ENCODE peak calls at places on chromosome 10, in four cellular contexts. Q, Z, S and J are unnamed samples.
A peak's percentile ranks its signal among the peaks of the same experiment; 100 is the strongest.

GRCh38 chr10:33265621-33266020 is 68.8 kb downstream of the NRP1 start:
- DNase-seq in Q (no peak), Z (peak; percentile 28), S (no peak), J (no peak)

GRCh38 chr10:104322416-104322782 is 15.9 kb downstream of the ITPRIP start:
- DNase-seq in Q (peak; percentile 92), Z (peak; percentile 38), S (no peak), J (no peak)

GRCh38 chr10:96468845-96469244 is 44.9 kb downstream of the TLL2 start:
- DNase-seq in Q (no peak), Z (no peak), S (no peak), J (no peak)

GRCh38 chr10:125144693-125145623 is 15.4 kb downstream of the CTBP2 start:
- DNase-seq in Q (no peak), Z (peak; percentile 25), S (peak; percentile 61), J (peak; percentile 54)

GRCh38 chr10:119449760-119450461 is 92.6 kb downstream of the RGS10 start:
- DNase-seq in Q (peak; percentile 92), Z (peak; percentile 39), S (no peak), J (no peak)

GRCh38 chr10:33180390-33180789 is 154.1 kb downstream of the NRP1 start:
- DNase-seq in Q (no peak), Z (no peak), S (no peak), J (no peak)

GRCh38 chr10:21993360-21994001 is 10.0 kb downstream of the DNAJC1 start:
- DNase-seq in Q (no peak), Z (peak; percentile 44), S (peak; percentile 26), J (peak; percentile 21)

GRCh38 chr10:27446091-27446918 is 57.8 kb upstream of the RAB18 start:
- DNase-seq in Q (no peak), Z (peak; percentile 10), S (peak; percentile 23), J (peak; percentile 8)

GRCh38 chr10:101071266-101071884 is 9.6 kb downstream of the KAZALD1 start:
- DNase-seq in Q (no peak), Z (peak; percentile 48), S (no peak), J (no peak)

GRCh38 chr10:71723301-71723700 is 3.7 kb upstream of the C10orf105 start:
- DNase-seq in Q (no peak), Z (no peak), S (no peak), J (no peak)

GRCh38 chr10:116557305-116557880 is 11.7 kb downstream of the PNLIP start:
- DNase-seq in Q (no peak), Z (no peak), S (no peak), J (no peak)

GRCh38 chr10:68792115-68792514 is 35.2 kb upstream of the STOX1 start:
- DNase-seq in Q (no peak), Z (no peak), S (no peak), J (no peak)

GRCh38 chr10:60542691-60543090 is 153.0 kb upstream of the ANK3 start:
- DNase-seq in Q (no peak), Z (no peak), S (no peak), J (no peak)

GRCh38 chr10:14259696-14260595 is 70.8 kb downstream of the FRMD4A start:
- DNase-seq in Q (no peak), Z (no peak), S (no peak), J (no peak)

GRCh38 chr10:44463511-44464121 is 78.7 kb upstream of the CXCL12 start:
- DNase-seq in Q (no peak), Z (no peak), S (no peak), J (no peak)

GRCh38 chr10:660980-661890 is 28.2 kb downstream of the DIP2C start:
- DNase-seq in Q (no peak), Z (no peak), S (no peak), J (no peak)

GRCh38 chr10:7383442-7383841 is 27.4 kb downstream of the SFMBT2 start:
- DNase-seq in Q (no peak), Z (no peak), S (no peak), J (no peak)

GRCh38 chr10:75038335-75038734 is 73.1 kb upstream of the SAMD8 start:
- DNase-seq in Q (peak; percentile 64), Z (no peak), S (no peak), J (no peak)

GRCh38 chr10:28800144-28800543 is 122.8 kb downstream of the BAMBI start:
- DNase-seq in Q (no peak), Z (no peak), S (no peak), J (no peak)

GRCh38 chr10:51698473-51699063 is 827 bp downstream of the CSTF2T start:
- DNase-seq in Q (no peak), Z (no peak), S (no peak), J (no peak)

GRCh38 chr10:100338434-100339036 is 8.5 kb upstream of the SCD start:
- DNase-seq in Q (peak; percentile 95), Z (peak; percentile 77), S (peak; percentile 56), J (peak; percentile 80)

GRCh38 chr10:73931767-73932624 is 21.1 kb downstream of the PLAU start:
- DNase-seq in Q (no peak), Z (peak; percentile 80), S (peak; percentile 91), J (peak; percentile 71)

GRCh38 chr10:75107756-75108683 is 3.4 kb upstream of the SAMD8 start:
- DNase-seq in Q (peak; percentile 77), Z (no peak), S (peak; percentile 6), J (no peak)

GRCh38 chr10:119489572-119490326 is 52.8 kb downstream of the RGS10 start:
- DNase-seq in Q (no peak), Z (peak; percentile 72), S (peak; percentile 32), J (peak; percentile 84)

GRCh38 chr10:29026802-29027201 is 262.1 kb upstream of the LYZL1 start:
- DNase-seq in Q (no peak), Z (no peak), S (no peak), J (no peak)

GRCh38 chr10:21134645-21135395 is 237.7 kb upstream of the NEBL start:
- DNase-seq in Q (no peak), Z (no peak), S (peak; percentile 38), J (no peak)

GRCh38 chr10:70777063-70777875 is 7.9 kb downstream of the TBATA start:
- DNase-seq in Q (peak; percentile 82), Z (no peak), S (no peak), J (peak; percentile 10)

GRCh38 chr10:103715430-103715829 is 139.9 kb downstream of the SH3PXD2A start:
- DNase-seq in Q (no peak), Z (no peak), S (peak; percentile 32), J (no peak)

GRCh38 chr10:33155720-33156638 is 178.5 kb downstream of the NRP1 start:
- DNase-seq in Q (no peak), Z (peak; percentile 42), S (no peak), J (peak; percentile 40)

GRCh38 chr10:12384906-12385305 is 35.6 kb downstream of the CAMK1D start:
- DNase-seq in Q (no peak), Z (no peak), S (no peak), J (no peak)

GRCh38 chr10:102382871-102383270 is 12.6 kb upstream of the NFKB2 start:
- DNase-seq in Q (no peak), Z (no peak), S (no peak), J (no peak)

GRCh38 chr10:102379383-102379782 is 16.1 kb upstream of the NFKB2 start:
- DNase-seq in Q (no peak), Z (no peak), S (no peak), J (no peak)

GRCh38 chr10:102381983-102382382 is 13.5 kb upstream of the NFKB2 start:
- DNase-seq in Q (no peak), Z (no peak), S (no peak), J (no peak)

GRCh38 chr10:102384606-102385429 is 10.7 kb upstream of the NFKB2 start:
- DNase-seq in Q (no peak), Z (no peak), S (no peak), J (no peak)

GRCh38 chr10:102384053-102384452 is 11.5 kb upstream of the NFKB2 start:
- DNase-seq in Q (no peak), Z (no peak), S (no peak), J (no peak)
- TF ChIP-seq CTCF in Q (no peak), Z (peak; percentile 6), S (peak; percentile 61), J (peak; percentile 23)

GRCh38 chr10:35224045-35224740 is 97.5 kb downstream of the CREM start:
- DNase-seq in Q (no peak), Z (no peak), S (no peak), J (no peak)

GRCh38 chr10:35226507-35226906 is 99.9 kb downstream of the CREM start:
- DNase-seq in Q (no peak), Z (peak; percentile 25), S (no peak), J (no peak)

GRCh38 chr10:35225204-35225603 is 98.6 kb downstream of the CREM start:
- DNase-seq in Q (no peak), Z (no peak), S (no peak), J (no peak)

GRCh38 chr10:35219906-35220890 is 93.6 kb downstream of the CREM start:
- DNase-seq in Q (no peak), Z (no peak), S (no peak), J (no peak)

GRCh38 chr10:35223016-35223415 is 96.4 kb downstream of the CREM start:
- DNase-seq in Q (no peak), Z (no peak), S (no peak), J (no peak)
- TF ChIP-seq CTCF in Q (no peak), Z (no peak), S (peak; percentile 46), J (no peak)

DNA sequence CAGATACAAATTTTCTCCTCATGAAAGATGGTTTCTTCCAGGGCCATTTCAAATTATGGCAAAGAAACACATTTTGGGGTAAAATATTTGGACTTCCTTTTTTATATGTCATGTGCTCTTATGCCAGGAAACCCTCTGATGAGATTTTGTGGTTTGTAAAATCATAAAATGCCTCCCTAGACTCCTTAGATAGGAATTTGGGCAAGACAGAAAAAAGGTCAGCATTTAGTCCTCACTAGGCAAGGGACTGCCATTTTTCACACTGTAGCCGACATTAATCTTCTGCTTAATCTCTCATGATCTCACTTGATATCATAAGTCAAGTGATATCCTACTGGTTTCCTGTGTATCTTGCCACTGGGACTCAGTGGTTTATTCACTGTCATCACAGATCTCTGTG is 286.3 kb downstream of the ARHGAP12 start:
- DNase-seq in Q (no peak), Z (no peak), S (no peak), J (no peak)
- TF ChIP-seq CTCF in Q (no peak), Z (no peak), S (no peak), J (no peak)

GRCh38 chr10:124124123-124124768 is 30.8 kb upstream of the CHST15 start:
- DNase-seq in Q (no peak), Z (peak; percentile 43), S (no peak), J (no peak)

GRCh38 chr10:124126139-124126538 is 32.7 kb upstream of the CHST15 start:
- DNase-seq in Q (no peak), Z (no peak), S (no peak), J (no peak)

GRCh38 chr10:124126711-124127385 is 33.5 kb upstream of the CHST15 start:
- DNase-seq in Q (no peak), Z (no peak), S (no peak), J (no peak)

GRCh38 chr10:124124769-124125161 is 31.4 kb upstream of the CHST15 start:
- DNase-seq in Q (no peak), Z (no peak), S (no peak), J (no peak)

DNA sequence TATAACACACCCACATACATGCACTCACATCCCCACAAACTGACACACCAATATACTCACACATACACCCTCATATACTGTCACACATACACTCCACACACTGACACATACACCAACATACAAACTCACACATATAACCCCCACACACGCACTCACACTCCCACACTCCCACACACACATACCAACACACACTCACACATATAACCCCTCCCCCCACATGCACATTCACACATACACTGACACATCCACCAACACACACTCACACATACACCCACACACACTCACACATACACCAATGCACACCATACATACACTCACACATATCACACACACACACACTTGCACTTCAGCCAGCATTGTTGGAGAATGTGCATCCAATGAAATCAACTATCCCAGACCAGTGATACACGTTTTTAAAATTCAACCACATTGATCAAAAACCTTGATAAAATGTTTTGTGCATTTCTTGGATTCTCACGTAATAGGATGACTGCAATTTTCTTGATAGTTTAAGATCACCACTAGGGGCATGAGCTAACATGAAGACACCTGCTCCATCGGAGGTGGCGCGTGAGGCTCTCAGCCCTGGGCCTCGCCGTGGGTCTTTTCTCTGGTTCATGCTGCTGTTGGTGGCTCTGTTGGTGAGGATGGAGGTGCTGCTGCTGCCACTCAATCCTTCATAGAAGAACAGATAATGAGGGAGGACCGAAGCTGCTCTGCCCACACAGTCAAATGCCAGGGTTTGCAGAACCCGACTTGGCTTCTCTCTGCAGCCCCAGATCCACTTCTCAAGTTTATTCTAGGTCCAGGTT is 32.1 kb upstream of the CHST15 start:
- DNase-seq in Q (no peak), Z (peak; percentile 37), S (peak; percentile 29), J (no peak)
- TF ChIP-seq CTCF in Q (no peak), Z (peak; percentile 47), S (peak; percentile 80), J (no peak)